ENCODE peak calls at places on chromosomes 2 and 18, in eight cellular contexts. N, S, E, D, L, F, O and A are unnamed samples.

GRCh38 chr18:63603772-63604171 is 16.6 kb downstream of the SERPINB13 start:
- DNase-seq in N (no peak), S (no peak), E (no peak), D (no peak), L (no peak), F (no peak), O (no peak), A (peak)

GRCh38 chr18:26425148-26425531 is 123.2 kb downstream of the KCTD1 start:
- DNase-seq in N (no peak), S (no peak), E (no peak), D (no peak), L (no peak), F (no peak), O (no peak), A (no peak)

GRCh38 chr2:169363570-169364150 is 1.3 kb upstream of the LRP2 start:
- DNase-seq in N (peak), S (peak), E (peak), D (peak), L (peak), F (peak), O (peak), A (no peak)

GRCh38 chr2:211203986-211204385 is 647.6 kb downstream of the CPS1 start:
- DNase-seq in N (no peak), S (no peak), E (no peak), D (no peak), L (no peak), F (no peak), O (no peak), A (no peak)

GRCh38 chr2:135317375-135317774 is 213.6 kb downstream of the ZRANB3 start:
- DNase-seq in N (no peak), S (no peak), E (no peak), D (no peak), L (no peak), F (no peak), O (no peak), A (no peak)

GRCh38 chr18:9825571-9826073 is 60.2 kb upstream of the TXNDC2 start:
- DNase-seq in N (peak), S (peak), E (no peak), D (no peak), L (no peak), F (no peak), O (no peak), A (peak)

GRCh38 chr2:142472382-142472781 is 341.6 kb upstream of the LRP1B start:
- DNase-seq in N (no peak), S (no peak), E (peak), D (no peak), L (no peak), F (no peak), O (no peak), A (no peak)

GRCh38 chr2:231800493-231801091 is 14.3 kb downstream of the COPS7B start:
- DNase-seq in N (peak), S (peak), E (peak), D (peak), L (peak), F (no peak), O (no peak), A (no peak)

GRCh38 chr2:20164061-20164733 is 60.7 kb downstream of the SDC1 start:
- DNase-seq in N (peak), S (no peak), E (no peak), D (peak), L (peak), F (peak), O (no peak), A (no peak)

GRCh38 chr2:27888790-27889189 is 1.4 kb downstream of the RBKS start:
- DNase-seq in N (no peak), S (no peak), E (no peak), D (no peak), L (no peak), F (no peak), O (no peak), A (no peak)

GRCh38 chr2:211454684-211455083 is 898.3 kb downstream of the CPS1 start:
- DNase-seq in N (no peak), S (no peak), E (peak), D (no peak), L (peak), F (no peak), O (no peak), A (no peak)

GRCh38 chr2:144162652-144163051 is 357.3 kb downstream of the ZEB2 start:
- DNase-seq in N (peak), S (peak), E (peak), D (peak), L (peak), F (no peak), O (no peak), A (peak)

GRCh38 chr2:120771556-120772208 is 36.0 kb downstream of the GLI2 start:
- DNase-seq in N (peak), S (peak), E (peak), D (no peak), L (no peak), F (peak), O (peak), A (no peak)

GRCh38 chr18:48667276-48668254 is 128.7 kb downstream of the CTIF start:
- DNase-seq in N (peak), S (no peak), E (no peak), D (peak), L (peak), F (peak), O (no peak), A (no peak)

GRCh38 chr2:71531522-71532047 is 78.2 kb downstream of the DYSF start:
- DNase-seq in N (peak), S (no peak), E (no peak), D (no peak), L (no peak), F (peak), O (no peak), A (peak)

GRCh38 chr18:21330122-21330701 is 88.2 kb downstream of the GREB1L start:
- DNase-seq in N (peak), S (no peak), E (no peak), D (peak), L (peak), F (no peak), O (no peak), A (no peak)

GRCh38 chr18:58605027-58606020 is 23.6 kb downstream of the ALPK2 start:
- DNase-seq in N (peak), S (no peak), E (no peak), D (no peak), L (no peak), F (no peak), O (no peak), A (peak)

GRCh38 chr2:113892004-113892740 is 2.3 kb downstream of the ACTR3 start:
- DNase-seq in N (no peak), S (no peak), E (no peak), D (no peak), L (no peak), F (no peak), O (no peak), A (no peak)

GRCh38 chr2:190540048-190540447 is 5.5 kb upstream of the NEMP2 start:
- DNase-seq in N (peak), S (no peak), E (no peak), D (no peak), L (no peak), F (no peak), O (no peak), A (no peak)

GRCh38 chr2:169512525-169512924 is 3.0 kb downstream of the KLHL41 start:
- DNase-seq in N (no peak), S (no peak), E (no peak), D (no peak), L (no peak), F (no peak), O (no peak), A (no peak)

GRCh38 chr18:79199691-79200374 is 130.6 kb downstream of the ATP9B start:
- DNase-seq in N (no peak), S (no peak), E (no peak), D (no peak), L (no peak), F (no peak), O (no peak), A (no peak)

GRCh38 chr2:41782306-41783158 is 265.3 kb upstream of the PKDCC start:
- DNase-seq in N (peak), S (peak), E (peak), D (peak), L (peak), F (no peak), O (no peak), A (no peak)

GRCh38 chr2:55865095-55865835 is 58.3 kb downstream of the EFEMP1 start:
- DNase-seq in N (peak), S (no peak), E (no peak), D (no peak), L (no peak), F (no peak), O (no peak), A (no peak)

GRCh38 chr18:60019463-60019840 is 119.7 kb downstream of the PMAIP1 start:
- DNase-seq in N (peak), S (no peak), E (no peak), D (no peak), L (peak), F (no peak), O (no peak), A (peak)

GRCh38 chr2:55553321-55553720 is 33.8 kb downstream of the CFAP36 start:
- DNase-seq in N (no peak), S (no peak), E (no peak), D (no peak), L (no peak), F (no peak), O (no peak), A (no peak)

GRCh38 chr2:196601430-196602306 is 37.8 kb upstream of the CCDC150 start:
- DNase-seq in N (peak), S (no peak), E (no peak), D (peak), L (no peak), F (peak), O (peak), A (peak)

GRCh38 chr18:57819671-57820460 is 16.8 kb upstream of the ATP8B1 start:
- DNase-seq in N (peak), S (peak), E (peak), D (peak), L (no peak), F (no peak), O (peak), A (peak)

GRCh38 chr18:47247036-47247832 is 4.2 kb downstream of the SKOR2 start:
- DNase-seq in N (no peak), S (no peak), E (no peak), D (peak), L (peak), F (no peak), O (no peak), A (no peak)

GRCh38 chr2:132793532-132793931 is 123.5 kb upstream of the LYPD1 start:
- DNase-seq in N (no peak), S (no peak), E (no peak), D (no peak), L (no peak), F (no peak), O (no peak), A (no peak)

GRCh38 chr2:214378455-214379103 is 32.3 kb upstream of the VWC2L start:
- DNase-seq in N (no peak), S (no peak), E (peak), D (no peak), L (no peak), F (no peak), O (no peak), A (peak)

GRCh38 chr2:182581196-182581935 is 134.7 kb upstream of the DNAJC10 start:
- DNase-seq in N (no peak), S (no peak), E (no peak), D (no peak), L (no peak), F (no peak), O (no peak), A (no peak)

GRCh38 chr2:171858397-171858958 is 35.6 kb downstream of the SLC25A12 start:
- DNase-seq in N (no peak), S (no peak), E (no peak), D (no peak), L (no peak), F (no peak), O (no peak), A (no peak)

DNA sequence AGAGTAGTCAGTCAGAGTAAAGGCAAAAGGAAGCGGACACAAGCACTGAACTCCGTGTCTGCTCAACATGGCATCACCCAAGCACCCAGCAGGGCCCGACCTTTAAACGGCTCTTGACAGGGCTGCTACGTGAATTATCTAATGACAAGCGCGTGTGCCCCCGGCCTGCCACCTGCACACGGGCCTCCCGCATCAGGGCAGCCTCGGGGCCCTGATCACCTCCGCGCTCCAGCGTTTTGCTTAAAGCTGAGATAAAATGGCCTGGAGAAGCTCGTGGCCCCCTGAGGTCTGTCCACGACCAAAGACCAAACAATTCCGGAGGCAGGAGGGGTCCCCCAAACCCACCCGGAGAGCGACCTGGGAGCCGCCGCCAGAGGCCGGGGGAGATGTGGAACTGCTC is 376 bp downstream of the NDUFA10 start:
- DNase-seq in N (peak), S (no peak), E (peak), D (peak), L (peak), F (peak), O (no peak), A (no peak)
- H3K27ac ChIP-seq in N (peak), S (peak), E (peak), D (peak), L (no peak), F (peak), O (peak), A (peak)

GRCh38 chr18:77944533-77944932 is 694.9 kb downstream of the GALR1 start:
- DNase-seq in N (no peak), S (no peak), E (no peak), D (no peak), L (no peak), F (no peak), O (no peak), A (no peak)

DNA sequence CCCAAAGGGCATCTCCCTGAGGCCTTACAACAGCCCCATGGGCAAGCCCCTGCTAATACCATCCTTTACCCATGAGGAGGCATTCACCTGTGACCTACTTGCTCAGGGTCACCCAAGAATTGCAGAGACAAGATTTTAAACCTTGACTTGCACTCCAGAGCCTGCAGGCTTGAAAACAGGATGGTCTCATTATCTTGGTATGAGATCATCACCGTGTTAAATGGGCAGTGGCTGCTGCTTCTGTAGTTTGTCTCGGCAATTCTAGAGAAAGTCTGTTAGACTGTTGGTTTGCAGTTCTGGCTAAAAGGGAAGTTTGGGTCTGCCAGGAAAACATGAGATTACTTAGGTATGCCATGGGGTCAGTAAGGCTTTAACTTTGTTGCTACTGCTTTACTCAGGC is 698.9 kb downstream of the GALR1 start:
- DNase-seq in N (no peak), S (no peak), E (no peak), D (no peak), L (no peak), F (no peak), O (no peak), A (no peak)
- H3K27ac ChIP-seq in N (no peak), S (no peak), E (no peak), D (no peak), L (no peak), F (no peak), O (no peak), A (no peak)

DNA sequence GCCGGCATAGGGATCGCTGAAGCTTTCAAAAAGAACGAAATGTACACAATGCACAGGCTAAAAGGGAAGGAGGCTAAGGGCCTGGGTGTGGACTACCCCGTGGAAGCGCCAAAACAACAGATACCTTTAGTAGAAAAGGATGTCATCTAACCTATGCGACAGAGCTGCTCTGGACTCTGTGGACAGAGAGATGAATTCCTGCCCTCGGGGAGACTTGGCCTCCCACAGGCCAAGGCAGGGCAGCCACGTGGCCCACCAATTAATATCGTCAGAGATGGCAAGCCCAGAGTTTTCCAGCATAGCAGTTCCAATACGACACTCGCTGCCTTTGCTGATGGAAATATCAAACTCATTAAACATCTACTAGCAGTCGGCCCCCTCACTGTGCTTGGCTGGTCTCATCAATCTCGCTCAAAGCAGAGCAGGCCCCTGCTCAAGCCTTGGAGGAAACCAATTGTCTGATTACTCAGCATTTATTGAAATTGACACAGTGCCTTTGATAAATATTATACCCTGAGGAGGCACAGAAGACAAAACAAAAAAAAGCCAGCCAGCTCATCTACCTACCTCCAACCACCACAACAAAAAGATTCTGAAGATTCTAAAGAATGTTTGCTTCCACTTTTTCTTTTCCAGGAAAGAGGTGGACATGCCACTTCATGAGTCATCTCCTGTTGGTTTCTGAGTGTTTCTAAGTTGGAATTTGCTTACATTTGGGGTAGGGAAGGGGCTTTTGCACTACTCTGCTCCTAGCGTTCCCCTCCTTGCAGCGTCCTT is 79.0 kb upstream of the ACAA2 start:
- DNase-seq in N (no peak), S (no peak), E (no peak), D (no peak), L (no peak), F (no peak), O (no peak), A (no peak)
- H3K27ac ChIP-seq in N (no peak), S (no peak), E (no peak), D (no peak), L (no peak), F (no peak), O (no peak), A (peak)

GRCh38 chr2:109371481-109372170 is 242.1 kb downstream of the SEPTIN10 start:
- DNase-seq in N (no peak), S (no peak), E (no peak), D (no peak), L (no peak), F (no peak), O (peak), A (no peak)
- H3K27ac ChIP-seq in N (no peak), S (no peak), E (no peak), D (no peak), L (no peak), F (no peak), O (no peak), A (no peak)